ENCODE peak calls at places on chromosome 22, in eight cellular contexts. One of them, this sample, is unnamed.

GRCh38 chr22:32665676-32666075 is 135.8 kb upstream of the TIMP3 start:
- DNase-seq in OCI-LY7: no peak
- DNase-seq in ascending aorta: no peak
- DNase-seq in endodermal cell: no peak
- DNase-seq in cardiac muscle cell: no peak
- DNase-seq in PC-3: no peak
- DNase-seq in ovary: no peak
- DNase-seq in trophoblast cell: peak
- DNase-seq in this sample: no peak

GRCh38 chr22:22720724-22721261 is 76.4 kb downstream of the GGTLC2 start:
- DNase-seq in OCI-LY7: peak
- DNase-seq in endodermal cell: no peak
- DNase-seq in ascending aorta: no peak
- DNase-seq in trophoblast cell: peak
- DNase-seq in cardiac muscle cell: peak
- DNase-seq in ovary: no peak
- DNase-seq in PC-3: no peak
- DNase-seq in this sample: no peak

GRCh38 chr22:19079691-19080090 is 42.5 kb downstream of the DGCR2 start:
- DNase-seq in endodermal cell: no peak
- DNase-seq in ascending aorta: no peak
- DNase-seq in cardiac muscle cell: no peak
- DNase-seq in ovary: no peak
- DNase-seq in trophoblast cell: no peak
- DNase-seq in PC-3: no peak
- DNase-seq in OCI-LY7: no peak
- DNase-seq in this sample: no peak

GRCh38 chr22:19517919-19518567 is 6.2 kb downstream of the CLDN5 start:
- DNase-seq in PC-3: no peak
- DNase-seq in cardiac muscle cell: no peak
- DNase-seq in OCI-LY7: no peak
- DNase-seq in endodermal cell: peak
- DNase-seq in ovary: no peak
- DNase-seq in ascending aorta: no peak
- DNase-seq in trophoblast cell: no peak
- DNase-seq in this sample: no peak

GRCh38 chr22:22682807-22683667 is 38.6 kb downstream of the GGTLC2 start:
- DNase-seq in OCI-LY7: no peak
- DNase-seq in ascending aorta: no peak
- DNase-seq in PC-3: peak
- DNase-seq in ovary: no peak
- DNase-seq in endodermal cell: no peak
- DNase-seq in trophoblast cell: no peak
- DNase-seq in cardiac muscle cell: no peak
- DNase-seq in this sample: no peak

GRCh38 chr22:31347251-31348008 is 1.3 kb upstream of the PATZ1 start:
- DNase-seq in ascending aorta: no peak
- DNase-seq in ovary: peak
- DNase-seq in endodermal cell: peak
- DNase-seq in trophoblast cell: peak
- DNase-seq in OCI-LY7: peak
- DNase-seq in cardiac muscle cell: peak
- DNase-seq in PC-3: peak
- DNase-seq in this sample: peak

GRCh38 chr22:21642584-21643448 is 714 bp downstream of the SDF2L1 start:
- DNase-seq in PC-3: peak
- DNase-seq in endodermal cell: peak
- DNase-seq in cardiac muscle cell: peak
- DNase-seq in trophoblast cell: peak
- DNase-seq in ascending aorta: no peak
- DNase-seq in ovary: peak
- DNase-seq in OCI-LY7: peak
- DNase-seq in this sample: peak

GRCh38 chr22:17237031-17237668 is 17.9 kb upstream of the ADA2 start:
- DNase-seq in cardiac muscle cell: no peak
- DNase-seq in trophoblast cell: peak
- DNase-seq in ovary: no peak
- DNase-seq in OCI-LY7: peak
- DNase-seq in PC-3: no peak
- DNase-seq in endodermal cell: no peak
- DNase-seq in ascending aorta: no peak
- DNase-seq in this sample: no peak

GRCh38 chr22:37330200-37331033 is 48.1 kb downstream of the CYTH4 start:
- DNase-seq in OCI-LY7: peak
- DNase-seq in ovary: no peak
- DNase-seq in PC-3: peak
- DNase-seq in cardiac muscle cell: peak
- DNase-seq in endodermal cell: peak
- DNase-seq in trophoblast cell: no peak
- DNase-seq in ascending aorta: no peak
- DNase-seq in this sample: no peak

GRCh38 chr22:19385221-19385906 is 46.2 kb downstream of the HIRA start:
- DNase-seq in ascending aorta: no peak
- DNase-seq in cardiac muscle cell: no peak
- DNase-seq in PC-3: no peak
- DNase-seq in ovary: no peak
- DNase-seq in endodermal cell: no peak
- DNase-seq in OCI-LY7: no peak
- DNase-seq in trophoblast cell: no peak
- DNase-seq in this sample: no peak

GRCh38 chr22:45180280-45180679 is 16.6 kb downstream of the NUP50 start:
- DNase-seq in trophoblast cell: no peak
- DNase-seq in endodermal cell: peak
- DNase-seq in ovary: no peak
- DNase-seq in cardiac muscle cell: no peak
- DNase-seq in ascending aorta: no peak
- DNase-seq in OCI-LY7: no peak
- DNase-seq in PC-3: no peak
- DNase-seq in this sample: no peak

GRCh38 chr22:35824256-35824655 is 106.6 kb downstream of the APOL5 start:
- DNase-seq in PC-3: no peak
- DNase-seq in OCI-LY7: no peak
- DNase-seq in endodermal cell: no peak
- DNase-seq in ascending aorta: no peak
- DNase-seq in trophoblast cell: no peak
- DNase-seq in cardiac muscle cell: no peak
- DNase-seq in ovary: no peak
- DNase-seq in this sample: no peak

GRCh38 chr22:37519268-37520195 is at the start of gene CARD10:
- DNase-seq in PC-3: peak
- DNase-seq in OCI-LY7: no peak
- DNase-seq in ovary: no peak
- DNase-seq in trophoblast cell: peak
- DNase-seq in cardiac muscle cell: peak
- DNase-seq in ascending aorta: no peak
- DNase-seq in endodermal cell: peak
- DNase-seq in this sample: no peak

GRCh38 chr22:45210174-45210573 is 30.5 kb downstream of the KIAA0930 start:
- DNase-seq in ovary: no peak
- DNase-seq in OCI-LY7: no peak
- DNase-seq in cardiac muscle cell: no peak
- DNase-seq in PC-3: no peak
- DNase-seq in endodermal cell: no peak
- DNase-seq in trophoblast cell: no peak
- DNase-seq in ascending aorta: no peak
- DNase-seq in this sample: no peak

GRCh38 chr22:30488121-30488520 is 16.3 kb upstream of the SEC14L3 start:
- DNase-seq in trophoblast cell: no peak
- DNase-seq in cardiac muscle cell: no peak
- DNase-seq in endodermal cell: peak
- DNase-seq in OCI-LY7: no peak
- DNase-seq in ascending aorta: no peak
- DNase-seq in PC-3: no peak
- DNase-seq in ovary: no peak
- DNase-seq in this sample: no peak

GRCh38 chr22:18970180-18970947 is 34.3 kb upstream of the PRODH start:
- DNase-seq in OCI-LY7: no peak
- DNase-seq in PC-3: no peak
- DNase-seq in ovary: no peak
- DNase-seq in trophoblast cell: peak
- DNase-seq in endodermal cell: peak
- DNase-seq in ascending aorta: no peak
- DNase-seq in cardiac muscle cell: peak
- DNase-seq in this sample: no peak

GRCh38 chr22:41801147-41801819 is 804 bp downstream of the CCDC134 start:
- DNase-seq in OCI-LY7: peak
- DNase-seq in ovary: no peak
- DNase-seq in PC-3: no peak
- DNase-seq in endodermal cell: no peak
- DNase-seq in trophoblast cell: peak
- DNase-seq in cardiac muscle cell: no peak
- DNase-seq in ascending aorta: no peak
- DNase-seq in this sample: no peak

GRCh38 chr22:36467042-36467810 is 14.2 kb downstream of the TXN2 start:
- DNase-seq in OCI-LY7: no peak
- DNase-seq in endodermal cell: no peak
- DNase-seq in cardiac muscle cell: peak
- DNase-seq in PC-3: peak
- DNase-seq in trophoblast cell: no peak
- DNase-seq in ascending aorta: no peak
- DNase-seq in ovary: no peak
- DNase-seq in this sample: no peak

GRCh38 chr22:36386900-36387663 is 685 bp downstream of the MYH9 start:
- DNase-seq in endodermal cell: peak
- DNase-seq in ovary: peak
- DNase-seq in trophoblast cell: peak
- DNase-seq in PC-3: no peak
- DNase-seq in cardiac muscle cell: no peak
- DNase-seq in ascending aorta: no peak
- DNase-seq in OCI-LY7: peak
- DNase-seq in this sample: no peak

GRCh38 chr22:38941488-38941987 is 15.9 kb upstream of the APOBEC3A start:
- DNase-seq in OCI-LY7: no peak
- DNase-seq in trophoblast cell: peak
- DNase-seq in PC-3: no peak
- DNase-seq in ovary: no peak
- DNase-seq in ascending aorta: no peak
- DNase-seq in endodermal cell: no peak
- DNase-seq in cardiac muscle cell: no peak
- DNase-seq in this sample: no peak

GRCh38 chr22:38943181-38943580 is 14.2 kb upstream of the APOBEC3A start:
- DNase-seq in trophoblast cell: no peak
- DNase-seq in endodermal cell: no peak
- DNase-seq in OCI-LY7: no peak
- DNase-seq in ascending aorta: no peak
- DNase-seq in PC-3: no peak
- DNase-seq in ovary: no peak
- DNase-seq in cardiac muscle cell: no peak
- DNase-seq in this sample: no peak

GRCh38 chr22:38942702-38943101 is 14.7 kb upstream of the APOBEC3A start:
- DNase-seq in trophoblast cell: no peak
- DNase-seq in endodermal cell: no peak
- DNase-seq in PC-3: no peak
- DNase-seq in cardiac muscle cell: no peak
- DNase-seq in OCI-LY7: no peak
- DNase-seq in ovary: no peak
- DNase-seq in ascending aorta: no peak
- DNase-seq in this sample: no peak

GRCh38 chr22:38938925-38939324 is 18.5 kb upstream of the APOBEC3A start:
- DNase-seq in trophoblast cell: no peak
- DNase-seq in PC-3: no peak
- DNase-seq in ovary: no peak
- DNase-seq in cardiac muscle cell: no peak
- DNase-seq in ascending aorta: no peak
- DNase-seq in endodermal cell: no peak
- DNase-seq in OCI-LY7: no peak
- DNase-seq in this sample: no peak

DNA sequence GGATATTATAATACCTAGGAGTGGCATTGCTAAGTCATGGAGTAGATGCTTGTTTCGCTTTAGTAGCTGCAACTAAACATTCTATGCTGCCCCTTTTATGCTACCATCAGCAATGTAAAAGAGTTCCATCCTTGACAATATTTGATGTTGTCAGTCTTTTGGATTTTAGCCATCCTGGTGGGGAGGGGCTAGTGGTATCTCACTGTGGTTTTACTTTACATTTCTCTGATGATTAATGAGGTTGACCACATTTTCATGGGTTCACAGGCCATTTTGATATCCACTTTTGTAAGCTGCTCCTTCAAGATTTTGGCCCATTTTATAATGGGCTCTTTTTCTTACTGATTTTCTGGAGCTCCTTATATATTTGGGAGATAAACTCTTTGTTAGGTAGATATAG is 16.4 kb upstream of the APOBEC3A start:
- DNase-seq in PC-3: peak
- DNase-seq in ovary: no peak
- DNase-seq in endodermal cell: no peak
- DNase-seq in ascending aorta: no peak
- DNase-seq in trophoblast cell: no peak
- DNase-seq in OCI-LY7: no peak
- DNase-seq in cardiac muscle cell: peak
- DNase-seq in this sample: no peak
- H3K4me3 ChIP-seq in PC-3: no peak
- H3K4me3 ChIP-seq in ovary: no peak
- H3K4me3 ChIP-seq in endodermal cell: no peak
- H3K4me3 ChIP-seq in ascending aorta: no peak
- H3K4me3 ChIP-seq in trophoblast cell: no peak
- H3K4me3 ChIP-seq in OCI-LY7: no peak
- H3K4me3 ChIP-seq in cardiac muscle cell: no peak
- H3K4me3 ChIP-seq in this sample: no peak

GRCh38 chr22:24503851-24504170 is 8.7 kb downstream of the UPB1 start:
- DNase-seq in cardiac muscle cell: no peak
- DNase-seq in ascending aorta: no peak
- DNase-seq in ovary: no peak
- DNase-seq in PC-3: no peak
- DNase-seq in OCI-LY7: no peak
- DNase-seq in trophoblast cell: no peak
- DNase-seq in endodermal cell: no peak
- DNase-seq in this sample: no peak
- H3K4me3 ChIP-seq in cardiac muscle cell: no peak
- H3K4me3 ChIP-seq in ascending aorta: no peak
- H3K4me3 ChIP-seq in ovary: no peak
- H3K4me3 ChIP-seq in PC-3: no peak
- H3K4me3 ChIP-seq in OCI-LY7: no peak
- H3K4me3 ChIP-seq in trophoblast cell: no peak
- H3K4me3 ChIP-seq in endodermal cell: no peak
- H3K4me3 ChIP-seq in this sample: no peak

GRCh38 chr22:49855491-49855911 is 1.9 kb downstream of the ZBED4 start:
- DNase-seq in cardiac muscle cell: peak
- DNase-seq in ovary: no peak
- DNase-seq in trophoblast cell: no peak
- DNase-seq in OCI-LY7: no peak
- DNase-seq in PC-3: peak
- DNase-seq in endodermal cell: no peak
- DNase-seq in ascending aorta: no peak
- DNase-seq in this sample: no peak
- H3K4me3 ChIP-seq in cardiac muscle cell: no peak
- H3K4me3 ChIP-seq in ovary: no peak
- H3K4me3 ChIP-seq in trophoblast cell: no peak
- H3K4me3 ChIP-seq in OCI-LY7: peak
- H3K4me3 ChIP-seq in PC-3: peak
- H3K4me3 ChIP-seq in endodermal cell: peak
- H3K4me3 ChIP-seq in ascending aorta: peak
- H3K4me3 ChIP-seq in this sample: peak

DNA sequence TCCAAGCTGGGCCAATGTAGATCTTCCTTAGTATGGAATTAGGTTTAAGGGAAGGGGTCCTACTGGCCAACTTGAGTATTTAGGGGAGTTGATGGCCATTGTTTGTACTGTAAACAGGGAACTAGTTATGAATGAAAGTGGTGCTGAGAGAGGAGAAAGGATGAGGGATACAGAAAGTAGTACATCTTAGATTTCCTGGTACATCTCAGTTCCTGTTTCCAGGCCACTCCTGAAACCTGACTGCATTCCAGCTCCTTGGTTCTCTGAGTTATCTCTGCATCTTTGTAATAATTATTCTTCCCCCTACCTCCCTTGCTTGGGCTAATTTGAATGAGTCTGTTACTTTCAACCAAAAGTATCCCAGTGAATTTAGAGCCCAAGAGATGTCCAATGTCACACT is 30.1 kb downstream of the MIAT start:
- DNase-seq in cardiac muscle cell: no peak
- DNase-seq in trophoblast cell: no peak
- DNase-seq in ascending aorta: no peak
- DNase-seq in OCI-LY7: no peak
- DNase-seq in endodermal cell: no peak
- DNase-seq in ovary: no peak
- DNase-seq in PC-3: no peak
- DNase-seq in this sample: no peak
- H3K4me3 ChIP-seq in cardiac muscle cell: no peak
- H3K4me3 ChIP-seq in trophoblast cell: no peak
- H3K4me3 ChIP-seq in ascending aorta: no peak
- H3K4me3 ChIP-seq in OCI-LY7: no peak
- H3K4me3 ChIP-seq in endodermal cell: no peak
- H3K4me3 ChIP-seq in ovary: no peak
- H3K4me3 ChIP-seq in PC-3: no peak
- H3K4me3 ChIP-seq in this sample: no peak